ENCODE peak calls at places on chromosomes 11 and 22, in seven cellular contexts. One of them, this sample, is unnamed.

GRCh38 chr11:117484159-117484558 is 156.5 kb downstream of the CEP164 start:
- DNase-seq in mesendoderm: no peak
- DNase-seq in H1: no peak
- DNase-seq in IMR-90: no peak
- DNase-seq in neuronal stem cell: no peak
- DNase-seq in trophoblast cell: no peak
- DNase-seq in mesenchymal stem cell: no peak
- DNase-seq in this sample: no peak

GRCh38 chr22:31206896-31207687 is 5.0 kb upstream of the LIMK2 start:
- DNase-seq in IMR-90: no peak
- DNase-seq in H1: no peak
- DNase-seq in mesenchymal stem cell: no peak
- DNase-seq in trophoblast cell: peak; percentile 94
- DNase-seq in mesendoderm: no peak
- DNase-seq in neuronal stem cell: no peak
- DNase-seq in this sample: no peak

GRCh38 chr11:130904380-130904779 is 11.9 kb downstream of the SNX19 start:
- DNase-seq in mesendoderm: peak; percentile 40
- DNase-seq in trophoblast cell: no peak
- DNase-seq in neuronal stem cell: no peak
- DNase-seq in mesenchymal stem cell: peak; percentile 29
- DNase-seq in IMR-90: no peak
- DNase-seq in H1: no peak
- DNase-seq in this sample: no peak

GRCh38 chr11:2173150-2173693 is 1.6 kb upstream of the TH start:
- DNase-seq in H1: no peak
- DNase-seq in mesendoderm: peak; percentile 28
- DNase-seq in mesenchymal stem cell: no peak
- DNase-seq in neuronal stem cell: no peak
- DNase-seq in IMR-90: no peak
- DNase-seq in trophoblast cell: no peak
- DNase-seq in this sample: peak; percentile 62

GRCh38 chr11:69115586-69116560 is 39.9 kb upstream of the SMIM38 start:
- DNase-seq in H1: no peak
- DNase-seq in mesenchymal stem cell: no peak
- DNase-seq in mesendoderm: no peak
- DNase-seq in neuronal stem cell: no peak
- DNase-seq in IMR-90: no peak
- DNase-seq in trophoblast cell: no peak
- DNase-seq in this sample: no peak

GRCh38 chr11:2975594-2975993 is 16.5 kb downstream of the NAP1L4 start:
- DNase-seq in mesenchymal stem cell: peak; percentile 58
- DNase-seq in mesendoderm: peak; percentile 72
- DNase-seq in trophoblast cell: peak; percentile 53
- DNase-seq in IMR-90: peak; percentile 37
- DNase-seq in neuronal stem cell: no peak
- DNase-seq in H1: no peak
- DNase-seq in this sample: peak; percentile 49

GRCh38 chr11:111189466-111189865 is 56.1 kb upstream of the POU2AF2 start:
- DNase-seq in H1: no peak
- DNase-seq in neuronal stem cell: no peak
- DNase-seq in IMR-90: peak; percentile 35
- DNase-seq in trophoblast cell: no peak
- DNase-seq in mesenchymal stem cell: no peak
- DNase-seq in mesendoderm: peak; percentile 21
- DNase-seq in this sample: no peak

GRCh38 chr11:12802418-12803085 is 128.3 kb downstream of the TEAD1 start:
- DNase-seq in H1: no peak
- DNase-seq in neuronal stem cell: peak; percentile 81
- DNase-seq in mesenchymal stem cell: peak; percentile 85
- DNase-seq in IMR-90: peak; percentile 90
- DNase-seq in trophoblast cell: peak; percentile 99
- DNase-seq in mesendoderm: peak; percentile 78
- DNase-seq in this sample: no peak

GRCh38 chr22:31029276-31029675 is 51.8 kb upstream of the SMTN start:
- DNase-seq in mesenchymal stem cell: no peak
- DNase-seq in mesendoderm: no peak
- DNase-seq in H1: no peak
- DNase-seq in IMR-90: no peak
- DNase-seq in neuronal stem cell: no peak
- DNase-seq in trophoblast cell: no peak
- DNase-seq in this sample: no peak

GRCh38 chr11:111194789-111195188 is 50.7 kb upstream of the POU2AF2 start:
- DNase-seq in neuronal stem cell: no peak
- DNase-seq in mesendoderm: no peak
- DNase-seq in IMR-90: no peak
- DNase-seq in trophoblast cell: no peak
- DNase-seq in mesenchymal stem cell: no peak
- DNase-seq in H1: no peak
- DNase-seq in this sample: no peak

GRCh38 chr22:36577019-36577418 is 48.1 kb upstream of the EIF3D start:
- DNase-seq in IMR-90: peak; percentile 91
- DNase-seq in H1: no peak
- DNase-seq in neuronal stem cell: no peak
- DNase-seq in trophoblast cell: peak; percentile 85
- DNase-seq in mesenchymal stem cell: peak; percentile 82
- DNase-seq in mesendoderm: no peak
- DNase-seq in this sample: no peak

GRCh38 chr11:44901120-44901519 is 49.6 kb downstream of the TP53I11 start:
- DNase-seq in IMR-90: no peak
- DNase-seq in mesendoderm: no peak
- DNase-seq in neuronal stem cell: no peak
- DNase-seq in mesenchymal stem cell: no peak
- DNase-seq in trophoblast cell: no peak
- DNase-seq in H1: no peak
- DNase-seq in this sample: no peak

GRCh38 chr11:122791836-122792235 is 46.5 kb upstream of the CRTAM start:
- DNase-seq in mesenchymal stem cell: peak; percentile 74
- DNase-seq in mesendoderm: no peak
- DNase-seq in trophoblast cell: peak; percentile 33
- DNase-seq in IMR-90: peak; percentile 78
- DNase-seq in neuronal stem cell: no peak
- DNase-seq in H1: no peak
- DNase-seq in this sample: no peak

GRCh38 chr11:109308551-109308950 is 113.4 kb upstream of the C11orf87 start:
- DNase-seq in mesendoderm: no peak
- DNase-seq in IMR-90: no peak
- DNase-seq in trophoblast cell: no peak
- DNase-seq in mesenchymal stem cell: no peak
- DNase-seq in H1: no peak
- DNase-seq in neuronal stem cell: no peak
- DNase-seq in this sample: no peak

GRCh38 chr11:36600155-36600554 is 2.1 kb upstream of the RAG2 start:
- DNase-seq in mesendoderm: peak; percentile 14
- DNase-seq in H1: no peak
- DNase-seq in mesenchymal stem cell: no peak
- DNase-seq in neuronal stem cell: no peak
- DNase-seq in trophoblast cell: no peak
- DNase-seq in IMR-90: no peak
- DNase-seq in this sample: peak; percentile 37

GRCh38 chr22:38314992-38315800 is 2.0 kb downstream of the CSNK1E start:
- DNase-seq in trophoblast cell: no peak
- DNase-seq in mesenchymal stem cell: peak; percentile 45
- DNase-seq in H1: no peak
- DNase-seq in mesendoderm: peak; percentile 23
- DNase-seq in IMR-90: peak; percentile 35
- DNase-seq in neuronal stem cell: no peak
- DNase-seq in this sample: no peak

GRCh38 chr22:16955678-16956210 is 52.3 kb downstream of the GAB4 start:
- DNase-seq in neuronal stem cell: no peak
- DNase-seq in H1: no peak
- DNase-seq in IMR-90: no peak
- DNase-seq in mesendoderm: no peak
- DNase-seq in trophoblast cell: no peak
- DNase-seq in mesenchymal stem cell: no peak
- DNase-seq in this sample: no peak

GRCh38 chr11:1126935-1127663 is 30.7 kb upstream of the MUC5AC start:
- DNase-seq in neuronal stem cell: no peak
- DNase-seq in mesendoderm: no peak
- DNase-seq in H1: no peak
- DNase-seq in trophoblast cell: no peak
- DNase-seq in mesenchymal stem cell: no peak
- DNase-seq in IMR-90: no peak
- DNase-seq in this sample: peak; percentile 22

GRCh38 chr11:58024601-58025091 is 965 bp downstream of the OR9Q1 start:
- DNase-seq in neuronal stem cell: no peak
- DNase-seq in H1: no peak
- DNase-seq in mesenchymal stem cell: peak; percentile 31
- DNase-seq in trophoblast cell: no peak
- DNase-seq in IMR-90: peak; percentile 60
- DNase-seq in mesendoderm: no peak
- DNase-seq in this sample: no peak

GRCh38 chr11:978073-978720 is 52.5 kb downstream of the AP2A2 start:
- DNase-seq in mesendoderm: no peak
- DNase-seq in IMR-90: no peak
- DNase-seq in neuronal stem cell: no peak
- DNase-seq in mesenchymal stem cell: no peak
- DNase-seq in trophoblast cell: no peak
- DNase-seq in H1: no peak
- DNase-seq in this sample: no peak

GRCh38 chr11:66663741-66664296 is 13.9 kb downstream of the RBM4B start:
- DNase-seq in trophoblast cell: no peak
- DNase-seq in mesenchymal stem cell: no peak
- DNase-seq in IMR-90: no peak
- DNase-seq in mesendoderm: no peak
- DNase-seq in neuronal stem cell: no peak
- DNase-seq in H1: no peak
- DNase-seq in this sample: no peak

GRCh38 chr11:32895471-32895870 is 2.9 kb downstream of the QSER1 start:
- DNase-seq in neuronal stem cell: no peak
- DNase-seq in mesendoderm: peak; percentile 79
- DNase-seq in H1: no peak
- DNase-seq in mesenchymal stem cell: no peak
- DNase-seq in IMR-90: no peak
- DNase-seq in trophoblast cell: no peak
- DNase-seq in this sample: no peak

GRCh38 chr11:79087238-79087956 is 353.4 kb downstream of the TENM4 start:
- DNase-seq in IMR-90: peak; percentile 62
- DNase-seq in trophoblast cell: no peak
- DNase-seq in mesenchymal stem cell: peak; percentile 60
- DNase-seq in neuronal stem cell: peak; percentile 40
- DNase-seq in mesendoderm: peak; percentile 98
- DNase-seq in H1: peak; percentile 29
- DNase-seq in this sample: no peak

GRCh38 chr11:64334764-64335741 is 5.0 kb upstream of the CCDC88B start:
- DNase-seq in mesenchymal stem cell: peak; percentile 92
- DNase-seq in neuronal stem cell: no peak
- DNase-seq in mesendoderm: peak; percentile 97
- DNase-seq in trophoblast cell: peak; percentile 97
- DNase-seq in IMR-90: peak; percentile 96
- DNase-seq in H1: no peak
- DNase-seq in this sample: peak; percentile 76

GRCh38 chr11:82045748-82046457 is 687.8 kb downstream of the FAM181B start:
- DNase-seq in neuronal stem cell: no peak
- DNase-seq in mesendoderm: no peak
- DNase-seq in trophoblast cell: no peak
- DNase-seq in H1: no peak
- DNase-seq in IMR-90: no peak
- DNase-seq in mesenchymal stem cell: no peak
- DNase-seq in this sample: no peak

GRCh38 chr11:134037093-134037908 is 31.6 kb upstream of the JAM3 start:
- DNase-seq in H1: no peak
- DNase-seq in trophoblast cell: peak; percentile 25
- DNase-seq in IMR-90: peak; percentile 59
- DNase-seq in mesenchymal stem cell: peak; percentile 84
- DNase-seq in mesendoderm: peak; percentile 88
- DNase-seq in neuronal stem cell: no peak
- DNase-seq in this sample: peak; percentile 79

GRCh38 chr22:32861330-32861729 is 59.8 kb downstream of the TIMP3 start:
- DNase-seq in H1: no peak
- DNase-seq in mesendoderm: no peak
- DNase-seq in neuronal stem cell: no peak
- DNase-seq in mesenchymal stem cell: peak; percentile 28
- DNase-seq in trophoblast cell: no peak
- DNase-seq in IMR-90: no peak
- DNase-seq in this sample: no peak
- H3K4ac ChIP-seq in H1: no peak overlapping the region
- H3K4ac ChIP-seq in mesendoderm: no peak overlapping the region
- H3K4ac ChIP-seq in neuronal stem cell: no peak overlapping the region
- H3K4ac ChIP-seq in mesenchymal stem cell: no peak overlapping the region
- H3K4ac ChIP-seq in trophoblast cell: no peak overlapping the region
- H3K4ac ChIP-seq in IMR-90: no peak overlapping the region
- H3K4ac ChIP-seq in this sample: no peak overlapping the region

DNA sequence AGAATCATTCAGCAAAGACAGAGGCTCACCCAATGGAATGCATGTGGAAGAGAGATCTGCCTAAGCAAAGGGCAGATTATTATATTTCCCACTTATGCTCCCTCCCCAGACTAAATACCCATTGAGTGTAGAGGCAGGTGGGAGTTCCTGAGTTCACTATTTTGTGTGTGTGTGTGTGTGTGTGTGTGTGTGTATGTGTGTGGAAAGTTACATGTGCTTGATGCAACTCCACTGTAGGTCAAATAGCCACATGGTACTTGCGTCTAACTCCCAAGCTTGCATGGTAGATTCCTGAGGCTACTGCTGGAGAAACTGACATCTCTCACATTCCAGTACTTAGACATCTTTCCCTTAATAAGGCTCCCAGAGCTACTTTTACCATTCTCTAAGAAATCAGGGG is 3.4 kb upstream of the COPB1 start:
- DNase-seq in IMR-90: peak; percentile 18
- DNase-seq in H1: no peak
- DNase-seq in mesendoderm: peak; percentile 5
- DNase-seq in trophoblast cell: no peak
- DNase-seq in mesenchymal stem cell: no peak
- DNase-seq in neuronal stem cell: no peak
- DNase-seq in this sample: no peak
- H2BK120ac ChIP-seq in IMR-90: no peak overlapping the region
- H2BK120ac ChIP-seq in H1: no peak overlapping the region
- H2BK120ac ChIP-seq in mesendoderm: no peak overlapping the region
- H2BK120ac ChIP-seq in trophoblast cell: no peak overlapping the region
- H2BK120ac ChIP-seq in mesenchymal stem cell: no peak overlapping the region
- H2BK120ac ChIP-seq in neuronal stem cell: no peak overlapping the region
- H2BK120ac ChIP-seq in this sample: no peak overlapping the region

GRCh38 chr11:61724437-61724836 is 28.0 kb upstream of the MYRF start:
- DNase-seq in trophoblast cell: no peak
- DNase-seq in mesenchymal stem cell: no peak
- DNase-seq in neuronal stem cell: no peak
- DNase-seq in H1: no peak
- DNase-seq in IMR-90: no peak
- DNase-seq in mesendoderm: no peak
- DNase-seq in this sample: no peak
- H3K9ac ChIP-seq in trophoblast cell: no peak overlapping the region
- H3K9ac ChIP-seq in mesenchymal stem cell: no peak overlapping the region
- H3K9ac ChIP-seq in neuronal stem cell: peak overlapping the region; percentile 35
- H3K9ac ChIP-seq in H1: no peak overlapping the region
- H3K9ac ChIP-seq in IMR-90: no peak overlapping the region
- H3K9ac ChIP-seq in mesendoderm: no peak overlapping the region
- H3K9ac ChIP-seq in this sample: no peak overlapping the region

DNA sequence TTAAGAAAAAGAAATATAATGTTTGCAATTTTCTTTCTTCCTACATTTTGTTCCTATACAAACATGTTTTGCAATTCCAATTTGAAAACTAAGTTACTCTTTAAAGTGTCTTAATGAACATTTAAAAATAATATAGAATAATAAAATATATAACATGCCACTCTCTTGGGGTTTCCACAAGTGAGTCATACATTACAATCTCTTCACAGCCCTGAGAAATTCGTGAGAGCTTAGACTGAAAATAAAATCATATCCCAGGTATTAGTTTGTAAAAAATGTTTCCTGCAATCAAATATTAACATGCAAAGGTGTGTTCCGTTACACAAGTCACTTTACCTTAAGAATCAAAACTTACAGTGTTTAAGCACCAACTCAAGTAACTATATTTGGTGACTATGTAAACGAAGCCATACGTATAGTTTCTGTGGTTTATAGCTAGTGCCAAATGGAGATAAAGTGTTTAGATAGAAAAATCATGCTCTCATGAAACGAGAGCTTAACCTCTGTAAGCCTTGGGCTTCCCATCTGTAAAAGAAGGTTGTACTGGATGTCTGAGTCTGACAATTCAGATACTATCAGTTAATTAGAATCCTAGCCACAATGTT is 253.6 kb upstream of the ANO3 start:
- DNase-seq in IMR-90: peak; percentile 34
- DNase-seq in mesenchymal stem cell: peak; percentile 18
- DNase-seq in neuronal stem cell: no peak
- DNase-seq in mesendoderm: no peak
- DNase-seq in H1: no peak
- DNase-seq in trophoblast cell: no peak
- DNase-seq in this sample: no peak
- H3K4ac ChIP-seq in IMR-90: no peak overlapping the region
- H3K4ac ChIP-seq in mesenchymal stem cell: no peak overlapping the region
- H3K4ac ChIP-seq in neuronal stem cell: no peak overlapping the region
- H3K4ac ChIP-seq in mesendoderm: no peak overlapping the region
- H3K4ac ChIP-seq in H1: no peak overlapping the region
- H3K4ac ChIP-seq in trophoblast cell: no peak overlapping the region
- H3K4ac ChIP-seq in this sample: no peak overlapping the region

This sample was measured in H9.